ENCODE peak calls at places on chromosomes 7 and 10, in five cellular contexts. One of them, this sample, is unnamed. For H3K27me3, the result is how much of the 10 kb centered on the place peaks cover.

GRCh38 chr10:111648046-111648445 is 535.5 kb downstream of the GPAM start:
- DNase-seq in HCT116: no peak
- DNase-seq in kidney epithelial cell: no peak
- DNase-seq in colonic mucosa: no peak
- DNase-seq in PC-3: no peak
- DNase-seq in this sample: peak

GRCh38 chr7:114539575-114539974 is 125.0 kb downstream of the FOXP2 start:
- DNase-seq in HCT116: peak
- DNase-seq in kidney epithelial cell: no peak
- DNase-seq in PC-3: peak
- DNase-seq in colonic mucosa: peak
- DNase-seq in this sample: no peak

GRCh38 chr10:67115972-67116371 is 190.1 kb downstream of the LRRTM3 start:
- DNase-seq in kidney epithelial cell: peak
- DNase-seq in HCT116: peak
- DNase-seq in colonic mucosa: no peak
- DNase-seq in PC-3: peak
- DNase-seq in this sample: no peak

GRCh38 chr10:11245095-11245479 is 227.4 kb downstream of the CELF2 start:
- DNase-seq in PC-3: no peak
- DNase-seq in kidney epithelial cell: no peak
- DNase-seq in colonic mucosa: no peak
- DNase-seq in HCT116: no peak
- DNase-seq in this sample: no peak

GRCh38 chr7:43014374-43014773 is 82.2 kb downstream of the MRPL32 start:
- DNase-seq in colonic mucosa: no peak
- DNase-seq in PC-3: no peak
- DNase-seq in kidney epithelial cell: no peak
- DNase-seq in HCT116: no peak
- DNase-seq in this sample: no peak

GRCh38 chr10:11189581-11190376 is 172.1 kb downstream of the CELF2 start:
- DNase-seq in PC-3: no peak
- DNase-seq in HCT116: no peak
- DNase-seq in kidney epithelial cell: no peak
- DNase-seq in colonic mucosa: no peak
- DNase-seq in this sample: no peak

GRCh38 chr7:84913731-84914130 is 273.1 kb downstream of the SEMA3D start:
- DNase-seq in kidney epithelial cell: no peak
- DNase-seq in HCT116: no peak
- DNase-seq in colonic mucosa: no peak
- DNase-seq in PC-3: peak
- DNase-seq in this sample: peak

GRCh38 chr7:86469680-86470295 is 173.9 kb upstream of the GRM3 start:
- DNase-seq in kidney epithelial cell: peak
- DNase-seq in HCT116: peak
- DNase-seq in colonic mucosa: peak
- DNase-seq in PC-3: peak
- DNase-seq in this sample: no peak

GRCh38 chr7:133021196-133021595 is 60.7 kb downstream of the CHCHD3 start:
- DNase-seq in HCT116: no peak
- DNase-seq in PC-3: no peak
- DNase-seq in kidney epithelial cell: no peak
- DNase-seq in colonic mucosa: no peak
- DNase-seq in this sample: no peak

GRCh38 chr7:74312418-74313021 is 23.3 kb downstream of the CLIP2 start:
- DNase-seq in PC-3: peak
- DNase-seq in colonic mucosa: no peak
- DNase-seq in kidney epithelial cell: no peak
- DNase-seq in HCT116: peak
- DNase-seq in this sample: no peak

GRCh38 chr7:136530831-136531230 is 337.6 kb upstream of the CHRM2 start:
- DNase-seq in PC-3: no peak
- DNase-seq in kidney epithelial cell: no peak
- DNase-seq in colonic mucosa: no peak
- DNase-seq in HCT116: no peak
- DNase-seq in this sample: no peak

GRCh38 chr10:46527241-46527811 is 29.1 kb downstream of the GPRIN2 start:
- DNase-seq in colonic mucosa: no peak
- DNase-seq in PC-3: no peak
- DNase-seq in HCT116: no peak
- DNase-seq in kidney epithelial cell: no peak
- DNase-seq in this sample: no peak

GRCh38 chr10:93065675-93066543 is 5.3 kb downstream of the CYP26C1 start:
- DNase-seq in kidney epithelial cell: no peak
- DNase-seq in colonic mucosa: no peak
- DNase-seq in PC-3: no peak
- DNase-seq in HCT116: no peak
- DNase-seq in this sample: no peak
- H3K4me3 ChIP-seq in kidney epithelial cell: no peak
- H3K4me3 ChIP-seq in colonic mucosa: no peak
- H3K4me3 ChIP-seq in PC-3: no peak
- H3K4me3 ChIP-seq in HCT116: no peak
- H3K4me3 ChIP-seq in this sample: no peak

DNA sequence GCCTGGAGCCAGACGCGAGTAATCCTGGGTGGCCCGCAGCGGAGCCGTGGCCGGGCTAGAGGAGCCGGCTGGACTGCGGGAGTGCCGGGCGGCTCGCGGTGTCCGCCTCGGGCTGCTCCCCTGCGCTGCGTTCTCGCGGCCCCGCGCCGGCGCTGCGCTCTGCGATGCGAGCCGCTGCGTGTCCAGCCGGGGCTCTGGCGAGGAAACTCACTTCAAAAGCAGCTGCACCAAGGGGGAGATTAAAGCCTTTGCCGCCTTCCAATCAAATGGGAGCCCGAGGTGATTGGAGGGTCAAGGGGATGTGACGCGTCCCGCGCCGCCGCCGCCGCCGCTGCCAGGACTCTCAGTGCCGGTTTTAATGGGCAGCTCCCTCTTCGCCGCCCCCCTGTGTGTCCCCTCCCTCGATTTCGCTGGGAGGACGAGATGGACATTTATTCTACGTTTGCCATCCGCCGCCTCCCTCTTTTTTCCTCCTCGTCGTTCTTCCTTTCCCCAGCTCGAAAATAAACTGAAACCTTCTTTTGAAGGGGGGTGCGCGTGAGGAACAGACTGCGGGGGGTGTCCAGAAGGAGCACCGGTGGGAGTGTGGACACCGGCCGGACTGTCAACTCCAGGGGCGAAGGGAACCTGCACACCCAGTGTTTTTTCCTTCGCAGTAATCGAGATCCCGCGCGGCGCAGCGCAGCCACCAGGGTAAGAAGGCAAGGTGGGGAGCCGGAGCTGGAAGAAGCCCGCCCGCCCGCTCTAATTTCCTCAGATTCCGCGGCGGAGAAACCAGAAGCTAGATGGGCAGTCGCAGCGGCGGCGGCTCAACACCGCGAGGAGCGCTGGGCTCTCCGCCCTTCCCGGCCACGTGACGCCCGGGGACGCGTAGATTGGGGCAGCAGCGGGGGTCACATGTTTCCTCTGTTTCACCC is at the start of gene ZNF503:
- DNase-seq in kidney epithelial cell: peak
- DNase-seq in PC-3: peak
- DNase-seq in HCT116: peak
- DNase-seq in colonic mucosa: peak
- DNase-seq in this sample: peak
- TF ChIP-seq CTCF in kidney epithelial cell: peak
- TF ChIP-seq CTCF in PC-3: peak
- TF ChIP-seq CTCF in HCT116: peak
- TF ChIP-seq CTCF in colonic mucosa: no peak
- TF ChIP-seq CTCF in this sample: peak

GRCh38 chr10:100377830-100378229 is 30.8 kb downstream of the SCD start:
- DNase-seq in kidney epithelial cell: no peak
- DNase-seq in colonic mucosa: no peak
- DNase-seq in PC-3: no peak
- DNase-seq in HCT116: no peak
- DNase-seq in this sample: no peak

GRCh38 chr10:100382553-100382952 is 35.5 kb downstream of the SCD start:
- DNase-seq in kidney epithelial cell: no peak
- DNase-seq in HCT116: no peak
- DNase-seq in PC-3: no peak
- DNase-seq in colonic mucosa: no peak
- DNase-seq in this sample: no peak

DNA sequence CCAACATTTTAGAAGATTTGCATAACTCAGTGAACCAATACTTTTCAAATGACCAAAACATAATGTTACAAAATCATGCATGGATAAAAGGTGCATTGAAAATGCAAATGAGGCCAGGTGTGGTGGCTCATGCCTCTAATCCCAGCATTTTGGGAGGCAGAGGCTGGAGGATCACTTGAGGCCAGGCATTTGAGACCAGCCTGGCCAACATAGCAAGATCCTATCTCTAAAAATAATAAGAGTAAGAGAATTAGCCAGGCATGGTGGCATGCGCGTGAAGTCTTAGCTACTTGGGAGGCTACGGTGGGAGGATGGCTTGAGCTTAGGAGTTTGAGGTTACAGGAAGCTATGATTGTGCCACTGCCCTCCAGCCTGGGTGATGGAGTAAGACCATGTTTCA is 33.4 kb downstream of the SCD start:
- DNase-seq in kidney epithelial cell: no peak
- DNase-seq in colonic mucosa: no peak
- DNase-seq in HCT116: no peak
- DNase-seq in PC-3: no peak
- DNase-seq in this sample: no peak
- H3K27me3 ChIP-seq in kidney epithelial cell: under half
- H3K27me3 ChIP-seq in colonic mucosa: under half
- H3K27me3 ChIP-seq in HCT116: under half
- H3K27me3 ChIP-seq in PC-3: under half
- H3K27me3 ChIP-seq in this sample: under half

GRCh38 chr7:45156516-45157272 is 897 bp upstream of the RAMP3 start:
- DNase-seq in kidney epithelial cell: no peak
- DNase-seq in PC-3: no peak
- DNase-seq in colonic mucosa: no peak
- DNase-seq in HCT116: no peak
- DNase-seq in this sample: no peak
- H3K4me3 ChIP-seq in kidney epithelial cell: no peak
- H3K4me3 ChIP-seq in PC-3: no peak
- H3K4me3 ChIP-seq in colonic mucosa: no peak
- H3K4me3 ChIP-seq in HCT116: no peak
- H3K4me3 ChIP-seq in this sample: no peak

GRCh38 chr7:24574365-24574764 is 1.1 kb downstream of the PALS2 start:
- DNase-seq in colonic mucosa: no peak
- DNase-seq in HCT116: no peak
- DNase-seq in PC-3: no peak
- DNase-seq in kidney epithelial cell: no peak
- DNase-seq in this sample: no peak

GRCh38 chr7:24573554-24574338 is 494 bp downstream of the PALS2 start:
- DNase-seq in HCT116: no peak
- DNase-seq in PC-3: peak
- DNase-seq in colonic mucosa: peak
- DNase-seq in kidney epithelial cell: no peak
- DNase-seq in this sample: no peak

GRCh38 chr7:24573008-24573553 is at the start of gene PALS2:
- DNase-seq in PC-3: peak
- DNase-seq in kidney epithelial cell: no peak
- DNase-seq in colonic mucosa: peak
- DNase-seq in HCT116: peak
- DNase-seq in this sample: no peak

GRCh38 chr7:24572421-24573007 is 738 bp upstream of the PALS2 start:
- DNase-seq in kidney epithelial cell: peak
- DNase-seq in HCT116: no peak
- DNase-seq in PC-3: peak
- DNase-seq in colonic mucosa: peak
- DNase-seq in this sample: no peak

GRCh38 chr7:24576171-24577052 is 3.2 kb downstream of the PALS2 start:
- DNase-seq in HCT116: peak
- DNase-seq in colonic mucosa: peak
- DNase-seq in kidney epithelial cell: peak
- DNase-seq in PC-3: peak
- DNase-seq in this sample: no peak
- TF ChIP-seq CTCF in HCT116: peak
- TF ChIP-seq CTCF in colonic mucosa: peak
- TF ChIP-seq CTCF in kidney epithelial cell: peak
- TF ChIP-seq CTCF in PC-3: peak
- TF ChIP-seq CTCF in this sample: peak

GRCh38 chr10:119479048-119479394 is 63.5 kb downstream of the RGS10 start:
- DNase-seq in colonic mucosa: no peak
- DNase-seq in kidney epithelial cell: no peak
- DNase-seq in PC-3: no peak
- DNase-seq in HCT116: no peak
- DNase-seq in this sample: no peak

GRCh38 chr10:119478111-119479047 is 64.1 kb downstream of the RGS10 start:
- DNase-seq in colonic mucosa: no peak
- DNase-seq in kidney epithelial cell: no peak
- DNase-seq in HCT116: no peak
- DNase-seq in PC-3: no peak
- DNase-seq in this sample: no peak

GRCh38 chr10:119479532-119479931 is 63.0 kb downstream of the RGS10 start:
- DNase-seq in PC-3: no peak
- DNase-seq in colonic mucosa: no peak
- DNase-seq in kidney epithelial cell: no peak
- DNase-seq in HCT116: no peak
- DNase-seq in this sample: no peak

GRCh38 chr10:119474606-119475005 is 67.9 kb downstream of the RGS10 start:
- DNase-seq in HCT116: no peak
- DNase-seq in PC-3: no peak
- DNase-seq in kidney epithelial cell: no peak
- DNase-seq in colonic mucosa: no peak
- DNase-seq in this sample: no peak

GRCh38 chr10:119477444-119477843 is 65.1 kb downstream of the RGS10 start:
- DNase-seq in kidney epithelial cell: no peak
- DNase-seq in PC-3: no peak
- DNase-seq in colonic mucosa: no peak
- DNase-seq in HCT116: no peak
- DNase-seq in this sample: no peak
- H3K27me3 ChIP-seq in kidney epithelial cell: under half
- H3K27me3 ChIP-seq in PC-3: under half
- H3K27me3 ChIP-seq in colonic mucosa: under half
- H3K27me3 ChIP-seq in HCT116: under half
- H3K27me3 ChIP-seq in this sample: under half

DNA sequence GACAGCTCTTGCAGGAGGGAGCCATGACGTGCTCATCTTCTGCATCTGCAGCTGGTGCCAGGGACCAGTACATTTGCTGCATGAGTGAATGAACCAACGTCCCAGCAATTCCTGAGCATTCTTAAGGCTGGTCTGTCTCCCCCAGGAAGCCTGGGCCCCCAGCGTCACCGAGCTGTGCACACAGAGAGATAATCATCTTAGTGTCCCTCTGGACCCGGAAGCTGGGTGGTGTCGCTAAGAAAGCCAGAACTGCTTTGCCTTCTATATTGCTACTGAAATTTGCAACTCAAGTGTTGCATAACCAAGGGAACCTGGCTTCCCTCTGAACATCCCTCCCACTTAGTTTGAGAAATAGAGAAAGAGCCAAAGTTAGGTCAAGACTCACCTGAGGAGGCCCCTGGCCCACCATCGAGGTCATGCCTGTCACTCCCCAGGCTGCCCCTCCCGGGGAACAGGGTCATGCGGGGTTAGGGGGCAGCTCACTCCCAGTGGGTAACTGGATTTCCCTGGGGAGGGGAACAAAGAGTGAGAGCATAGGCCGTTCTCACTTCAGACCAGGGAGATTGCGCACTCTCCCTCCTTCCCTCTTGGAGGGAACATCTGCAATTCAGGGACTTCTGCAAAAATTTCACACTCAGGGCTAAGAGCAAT is 221.6 kb downstream of the ARHGAP12 start:
- DNase-seq in HCT116: no peak
- DNase-seq in PC-3: no peak
- DNase-seq in kidney epithelial cell: no peak
- DNase-seq in colonic mucosa: no peak
- DNase-seq in this sample: no peak
- H3K4me3 ChIP-seq in HCT116: no peak
- H3K4me3 ChIP-seq in PC-3: no peak
- H3K4me3 ChIP-seq in kidney epithelial cell: no peak
- H3K4me3 ChIP-seq in colonic mucosa: no peak
- H3K4me3 ChIP-seq in this sample: no peak

GRCh38 chr7:40483630-40484029 is 348.8 kb downstream of the SUGCT start:
- DNase-seq in HCT116: no peak
- DNase-seq in colonic mucosa: no peak
- DNase-seq in PC-3: peak
- DNase-seq in kidney epithelial cell: no peak
- DNase-seq in this sample: no peak
- TF ChIP-seq CTCF in HCT116: peak
- TF ChIP-seq CTCF in colonic mucosa: no peak
- TF ChIP-seq CTCF in PC-3: peak
- TF ChIP-seq CTCF in kidney epithelial cell: no peak
- TF ChIP-seq CTCF in this sample: peak

This sample was measured in BJ.